ENCODE peak calls at places on chromosomes 1 and 21, in four cellular contexts. R, N, F and V are unnamed samples.

GRCh38 chr1:44409019-44409602 is 4.1 kb downstream of the RNF220 start:
- DNase-seq in R (no peak), N (no peak), F (no peak), V (no peak)

GRCh38 chr1:28877132-28877781 is 37.1 kb upstream of the EPB41 start:
- DNase-seq in R (peak; percentile 64), N (peak; percentile 82), F (peak; percentile 81), V (peak; percentile 67)

GRCh38 chr1:55305735-55306134 is 90.6 kb upstream of the USP24 start:
- DNase-seq in R (peak; percentile 39), N (no peak), F (no peak), V (peak; percentile 46)

GRCh38 chr1:94876362-94876761 is 50.5 kb downstream of the CNN3 start:
- DNase-seq in R (peak; percentile 76), N (no peak), F (no peak), V (no peak)

GRCh38 chr1:95370671-95370992 is 136.6 kb downstream of the RWDD3 start:
- DNase-seq in R (no peak), N (no peak), F (no peak), V (no peak)

GRCh38 chr1:48329489-48329888 is 107.0 kb downstream of the SLC5A9 start:
- DNase-seq in R (peak; percentile 47), N (no peak), F (no peak), V (peak; percentile 57)

GRCh38 chr1:157831968-157832626 is 9.5 kb downstream of the CD5L start:
- DNase-seq in R (no peak), N (no peak), F (no peak), V (no peak)

GRCh38 chr1:158248771-158249170 is 5.5 kb upstream of the CD1A start:
- DNase-seq in R (no peak), N (no peak), F (no peak), V (no peak)

GRCh38 chr1:85465791-85466134 is 804 bp upstream of the DDAH1 start:
- DNase-seq in R (peak; percentile 66), N (no peak), F (no peak), V (peak; percentile 42)

GRCh38 chr1:210681158-210681557 is 352.5 kb downstream of the HHAT start:
- DNase-seq in R (peak; percentile 34), N (no peak), F (no peak), V (no peak)

GRCh38 chr1:101846820-101847219 is 149.9 kb downstream of the OLFM3 start:
- DNase-seq in R (no peak), N (peak; percentile 48), F (peak; percentile 21), V (no peak)

GRCh38 chr1:219577331-219577730 is 35.6 kb downstream of the ZC3H11B start:
- DNase-seq in R (no peak), N (no peak), F (no peak), V (no peak)

GRCh38 chr1:201955009-201955749 is at the start of gene TIMM17A:
- DNase-seq in R (peak; percentile 98), N (peak; percentile 97), F (peak; percentile 92), V (peak; percentile 99)
- H2AK5ac ChIP-seq in R (peak within 1 kb of the TSS; percentile 96), N (no peak within 1 kb of the TSS), F (peak within 1 kb of the TSS; percentile 1), V (peak within 1 kb of the TSS; percentile 74)

DNA sequence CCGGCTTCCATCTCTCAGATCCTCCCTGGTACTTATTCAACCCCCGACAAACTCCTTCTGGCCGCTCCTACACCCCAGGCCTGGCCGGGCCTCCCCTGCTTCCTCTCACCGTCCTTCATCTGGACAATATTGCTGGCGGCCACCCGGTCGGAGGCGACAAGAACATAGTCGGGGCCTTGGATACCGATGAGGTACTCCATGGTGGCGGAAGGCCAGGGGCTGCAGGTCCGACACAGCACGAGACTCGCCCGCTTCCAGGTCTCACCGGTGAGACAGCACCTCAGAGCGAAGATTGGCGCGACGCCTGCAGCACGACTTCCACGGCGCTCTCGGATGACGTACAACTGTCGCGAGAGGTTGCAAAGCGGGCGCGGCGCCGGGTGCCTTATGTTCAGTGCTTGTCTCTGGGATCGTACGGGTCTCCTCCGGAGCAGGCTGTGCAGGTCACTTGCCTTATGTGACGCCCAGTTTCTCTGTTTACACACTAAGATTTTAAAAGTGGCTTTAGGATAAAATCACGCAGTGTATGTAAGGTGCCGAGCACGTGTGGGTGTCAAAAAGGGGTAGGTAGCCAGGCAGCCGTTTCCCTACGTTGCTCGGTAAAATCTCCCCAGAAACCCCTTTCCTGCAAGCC is at the start of gene PSMB2:
- DNase-seq in R (peak; percentile 94), N (peak; percentile 97), F (peak; percentile 94), V (peak; percentile 96)
- H2BK5ac ChIP-seq in R (peak within 1 kb of the TSS; percentile 75), N (peak within 1 kb of the TSS; percentile 94), F (peak within 1 kb of the TSS; percentile 61), V (peak within 1 kb of the TSS; percentile 81)

GRCh38 chr1:198755715-198756114 is 116.9 kb downstream of the PTPRC start:
- DNase-seq in R (no peak), N (no peak), F (no peak), V (no peak)
- H3K9ac ChIP-seq in R (no peak overlapping the region), N (no peak overlapping the region), F (no peak overlapping the region), V (no peak overlapping the region)

GRCh38 chr1:38190978-38191377 is 144.4 kb upstream of the POU3F1 start:
- DNase-seq in R (no peak), N (no peak), F (no peak), V (no peak)
- H2AK5ac ChIP-seq in R (no peak overlapping the region), N (no peak overlapping the region), F (no peak overlapping the region), V (no peak overlapping the region)

GRCh38 chr1:32725595-32725942 is 23.0 kb upstream of the SYNC start:
- DNase-seq in R (no peak), N (no peak), F (no peak), V (no peak)
- H2BK5ac ChIP-seq in R (peak overlapping the region; percentile 54), N (no peak overlapping the region), F (no peak overlapping the region), V (peak overlapping the region; percentile 79)

GRCh38 chr1:241998412-241998921 is 431 bp downstream of the MAP1LC3C start:
- DNase-seq in R (peak; percentile 73), N (peak; percentile 82), F (peak; percentile 42), V (peak; percentile 68)
- H3K9ac ChIP-seq in R (no peak overlapping the region), N (no peak overlapping the region), F (no peak overlapping the region), V (peak overlapping the region; percentile 81)

DNA sequence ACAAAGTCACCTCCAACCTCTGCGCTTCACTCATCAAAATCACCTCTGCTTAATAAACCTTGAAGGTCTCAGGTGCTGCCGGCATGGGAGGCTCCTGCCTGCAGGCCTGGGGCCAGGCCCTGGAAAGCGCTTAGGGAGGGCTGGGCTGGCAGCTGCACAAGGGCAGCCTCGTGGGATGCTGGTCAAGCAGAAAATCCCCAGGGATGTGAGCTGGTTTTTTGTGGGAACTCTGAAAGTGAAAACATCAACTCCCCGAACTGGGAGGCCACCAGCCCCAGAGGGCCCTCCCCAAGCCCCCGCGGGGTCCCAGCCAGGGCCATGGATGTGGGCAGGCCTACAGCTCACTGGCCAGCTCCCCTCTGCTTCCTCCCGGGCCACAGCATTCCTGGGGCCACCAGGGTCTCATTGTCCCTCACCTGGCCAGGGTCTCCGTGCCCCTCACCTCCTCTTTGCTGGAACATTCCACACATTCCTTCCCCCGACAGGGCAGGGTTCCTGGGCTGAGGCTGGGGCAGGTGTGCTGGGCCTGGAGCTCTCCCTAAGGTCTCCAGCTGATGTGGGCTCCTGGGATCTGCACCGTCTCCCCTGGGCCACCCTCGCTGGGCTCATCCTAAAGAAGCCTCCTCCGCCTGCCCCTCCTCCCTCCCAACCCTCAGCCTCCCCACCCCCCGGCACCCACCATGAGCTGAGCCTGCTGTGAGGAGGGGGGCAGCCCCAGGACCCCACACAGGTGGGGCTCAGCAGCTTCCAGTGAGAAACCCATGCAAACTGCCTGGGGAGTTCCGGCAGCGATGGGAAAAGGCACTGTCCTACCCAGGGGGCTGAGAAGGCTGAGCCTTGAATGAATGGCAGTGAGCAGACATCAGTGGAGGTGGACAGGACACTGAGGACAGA is 36.0 kb upstream of the POFUT2 start:
- DNase-seq in R (peak; percentile 39), N (no peak), F (no peak), V (peak; percentile 51)
- H2AK5ac ChIP-seq in R (peak overlapping the region; percentile 91), N (no peak overlapping the region), F (peak overlapping the region; percentile 98), V (peak overlapping the region; percentile 60)